ENCODE peak calls at places on chromosomes 7 and 10, in seven cellular contexts. One of them, this sample, is unnamed.
A peak's percentile ranks its signal among the peaks of the same experiment; 100 is the strongest.

GRCh38 chr10:43824934-43825333 is 176.3 kb upstream of the ZNF32 start:
- DNase-seq in activated T-cell treated with anti-CD3 and anti-CD28 coated beads for 1 hour: no peak
- DNase-seq in MCF 10A: no peak
- DNase-seq in colonic mucosa: peak; percentile 36
- DNase-seq in endothelial cell: no peak
- DNase-seq in psoas muscle: peak; percentile 82
- DNase-seq in activated CD4-positive, alpha-beta T cell treated with anti-CD3 and anti-CD28 coated beads, Interleukin-2, amount 50 U/mL, for 24 hours: no peak
- DNase-seq in this sample: no peak

GRCh38 chr7:45186261-45186813 is 28.7 kb downstream of the RAMP3 start:
- DNase-seq in activated T-cell treated with anti-CD3 and anti-CD28 coated beads for 1 hour: no peak
- DNase-seq in psoas muscle: no peak
- DNase-seq in colonic mucosa: no peak
- DNase-seq in activated CD4-positive, alpha-beta T cell treated with anti-CD3 and anti-CD28 coated beads, Interleukin-2, amount 50 U/mL, for 24 hours: no peak
- DNase-seq in MCF 10A: no peak
- DNase-seq in endothelial cell: no peak
- DNase-seq in this sample: no peak

GRCh38 chr7:66790219-66790618 is 49.7 kb downstream of the RABGEF1 start:
- DNase-seq in MCF 10A: no peak
- DNase-seq in activated CD4-positive, alpha-beta T cell treated with anti-CD3 and anti-CD28 coated beads, Interleukin-2, amount 50 U/mL, for 24 hours: no peak
- DNase-seq in endothelial cell: no peak
- DNase-seq in activated T-cell treated with anti-CD3 and anti-CD28 coated beads for 1 hour: no peak
- DNase-seq in psoas muscle: no peak
- DNase-seq in colonic mucosa: no peak
- DNase-seq in this sample: no peak

GRCh38 chr10:116521424-116522305 is 24.1 kb upstream of the PNLIP start:
- DNase-seq in activated CD4-positive, alpha-beta T cell treated with anti-CD3 and anti-CD28 coated beads, Interleukin-2, amount 50 U/mL, for 24 hours: peak; percentile 11
- DNase-seq in MCF 10A: peak; percentile 62
- DNase-seq in colonic mucosa: peak; percentile 32
- DNase-seq in psoas muscle: no peak
- DNase-seq in endothelial cell: peak; percentile 41
- DNase-seq in activated T-cell treated with anti-CD3 and anti-CD28 coated beads for 1 hour: no peak
- DNase-seq in this sample: peak; percentile 61

GRCh38 chr10:819326-819725 is 112.2 kb downstream of the LARP4B start:
- DNase-seq in MCF 10A: no peak
- DNase-seq in endothelial cell: no peak
- DNase-seq in colonic mucosa: no peak
- DNase-seq in activated T-cell treated with anti-CD3 and anti-CD28 coated beads for 1 hour: no peak
- DNase-seq in activated CD4-positive, alpha-beta T cell treated with anti-CD3 and anti-CD28 coated beads, Interleukin-2, amount 50 U/mL, for 24 hours: no peak
- DNase-seq in psoas muscle: no peak
- DNase-seq in this sample: no peak

GRCh38 chr10:506451-507354 is 182.8 kb downstream of the DIP2C start:
- DNase-seq in MCF 10A: no peak
- DNase-seq in endothelial cell: no peak
- DNase-seq in activated CD4-positive, alpha-beta T cell treated with anti-CD3 and anti-CD28 coated beads, Interleukin-2, amount 50 U/mL, for 24 hours: no peak
- DNase-seq in activated T-cell treated with anti-CD3 and anti-CD28 coated beads for 1 hour: no peak
- DNase-seq in colonic mucosa: no peak
- DNase-seq in psoas muscle: peak; percentile 41
- DNase-seq in this sample: no peak

GRCh38 chr7:134703781-134704180 is 57.1 kb downstream of the BPGM start:
- DNase-seq in psoas muscle: no peak
- DNase-seq in MCF 10A: no peak
- DNase-seq in activated T-cell treated with anti-CD3 and anti-CD28 coated beads for 1 hour: no peak
- DNase-seq in colonic mucosa: no peak
- DNase-seq in endothelial cell: no peak
- DNase-seq in activated CD4-positive, alpha-beta T cell treated with anti-CD3 and anti-CD28 coated beads, Interleukin-2, amount 50 U/mL, for 24 hours: no peak
- DNase-seq in this sample: no peak

GRCh38 chr7:78779788-78780187 is 673.7 kb downstream of the MAGI2 start:
- DNase-seq in colonic mucosa: no peak
- DNase-seq in MCF 10A: no peak
- DNase-seq in psoas muscle: no peak
- DNase-seq in endothelial cell: no peak
- DNase-seq in activated T-cell treated with anti-CD3 and anti-CD28 coated beads for 1 hour: no peak
- DNase-seq in activated CD4-positive, alpha-beta T cell treated with anti-CD3 and anti-CD28 coated beads, Interleukin-2, amount 50 U/mL, for 24 hours: no peak
- DNase-seq in this sample: no peak

GRCh38 chr10:11165591-11166543 is 148.2 kb downstream of the CELF2 start:
- DNase-seq in MCF 10A: no peak
- DNase-seq in colonic mucosa: peak; percentile 32
- DNase-seq in endothelial cell: peak; percentile 53
- DNase-seq in activated T-cell treated with anti-CD3 and anti-CD28 coated beads for 1 hour: peak; percentile 45
- DNase-seq in psoas muscle: peak; percentile 79
- DNase-seq in activated CD4-positive, alpha-beta T cell treated with anti-CD3 and anti-CD28 coated beads, Interleukin-2, amount 50 U/mL, for 24 hours: peak; percentile 71
- DNase-seq in this sample: peak; percentile 38

GRCh38 chr7:135247746-135248471 is 14.3 kb downstream of the STRA8 start:
- DNase-seq in endothelial cell: no peak
- DNase-seq in psoas muscle: no peak
- DNase-seq in colonic mucosa: no peak
- DNase-seq in activated CD4-positive, alpha-beta T cell treated with anti-CD3 and anti-CD28 coated beads, Interleukin-2, amount 50 U/mL, for 24 hours: no peak
- DNase-seq in MCF 10A: no peak
- DNase-seq in activated T-cell treated with anti-CD3 and anti-CD28 coated beads for 1 hour: no peak
- DNase-seq in this sample: no peak

GRCh38 chr7:139797607-139798006 is 19.8 kb upstream of the HIPK2 start:
- DNase-seq in activated CD4-positive, alpha-beta T cell treated with anti-CD3 and anti-CD28 coated beads, Interleukin-2, amount 50 U/mL, for 24 hours: no peak
- DNase-seq in endothelial cell: no peak
- DNase-seq in activated T-cell treated with anti-CD3 and anti-CD28 coated beads for 1 hour: no peak
- DNase-seq in MCF 10A: no peak
- DNase-seq in colonic mucosa: no peak
- DNase-seq in psoas muscle: no peak
- DNase-seq in this sample: no peak

GRCh38 chr7:128725524-128725923 is 13.6 kb upstream of the CALU start:
- DNase-seq in activated CD4-positive, alpha-beta T cell treated with anti-CD3 and anti-CD28 coated beads, Interleukin-2, amount 50 U/mL, for 24 hours: no peak
- DNase-seq in psoas muscle: no peak
- DNase-seq in endothelial cell: no peak
- DNase-seq in MCF 10A: no peak
- DNase-seq in colonic mucosa: no peak
- DNase-seq in activated T-cell treated with anti-CD3 and anti-CD28 coated beads for 1 hour: no peak
- DNase-seq in this sample: no peak

GRCh38 chr10:121608669-121609190 is 10.5 kb upstream of the FGFR2 start:
- DNase-seq in endothelial cell: peak; percentile 63
- DNase-seq in MCF 10A: peak; percentile 54
- DNase-seq in activated T-cell treated with anti-CD3 and anti-CD28 coated beads for 1 hour: peak; percentile 11
- DNase-seq in colonic mucosa: peak; percentile 77
- DNase-seq in psoas muscle: no peak
- DNase-seq in activated CD4-positive, alpha-beta T cell treated with anti-CD3 and anti-CD28 coated beads, Interleukin-2, amount 50 U/mL, for 24 hours: peak; percentile 4
- DNase-seq in this sample: peak; percentile 24

GRCh38 chr10:94546058-94546595 is 539 bp downstream of the HELLS start:
- DNase-seq in activated T-cell treated with anti-CD3 and anti-CD28 coated beads for 1 hour: no peak
- DNase-seq in endothelial cell: peak; percentile 22
- DNase-seq in MCF 10A: peak; percentile 47
- DNase-seq in colonic mucosa: no peak
- DNase-seq in activated CD4-positive, alpha-beta T cell treated with anti-CD3 and anti-CD28 coated beads, Interleukin-2, amount 50 U/mL, for 24 hours: no peak
- DNase-seq in psoas muscle: no peak
- DNase-seq in this sample: peak; percentile 40

GRCh38 chr7:2521952-2522591 is 2.5 kb downstream of the LFNG start:
- DNase-seq in psoas muscle: no peak
- DNase-seq in endothelial cell: peak; percentile 73
- DNase-seq in activated CD4-positive, alpha-beta T cell treated with anti-CD3 and anti-CD28 coated beads, Interleukin-2, amount 50 U/mL, for 24 hours: no peak
- DNase-seq in activated T-cell treated with anti-CD3 and anti-CD28 coated beads for 1 hour: peak; percentile 56
- DNase-seq in colonic mucosa: peak; percentile 76
- DNase-seq in MCF 10A: peak; percentile 55
- DNase-seq in this sample: no peak

GRCh38 chr10:31602541-31603244 is 283.7 kb downstream of the ZEB1 start:
- DNase-seq in colonic mucosa: peak; percentile 64
- DNase-seq in psoas muscle: peak; percentile 95
- DNase-seq in endothelial cell: peak; percentile 27
- DNase-seq in activated T-cell treated with anti-CD3 and anti-CD28 coated beads for 1 hour: no peak
- DNase-seq in activated CD4-positive, alpha-beta T cell treated with anti-CD3 and anti-CD28 coated beads, Interleukin-2, amount 50 U/mL, for 24 hours: no peak
- DNase-seq in MCF 10A: peak; percentile 74
- DNase-seq in this sample: peak; percentile 53